ENCODE peak calls at places on chromosome 22, in four cellular contexts. G, W, Z and Q are unnamed samples.

GRCh38 chr22:39946571-39947407 is 13.4 kb upstream of the TMA7B start:
- DNase-seq in W (no peak), G (no peak), Z (peak), Q (peak)

GRCh38 chr22:50705219-50705691 is 32.6 kb downstream of the SHANK3 start:
- DNase-seq in Z (peak), W (no peak), G (peak), Q (no peak)

GRCh38 chr22:20918663-20919220 is 1.5 kb downstream of the CRKL start:
- DNase-seq in Z (no peak), G (no peak), W (no peak), Q (no peak)

GRCh38 chr22:27625769-27626674 is 175.5 kb downstream of the MN1 start:
- DNase-seq in G (no peak), W (no peak), Z (no peak), Q (no peak)

GRCh38 chr22:46612341-46612903 is 7.8 kb upstream of the GRAMD4 start:
- DNase-seq in W (no peak), G (no peak), Z (no peak), Q (no peak)

GRCh38 chr22:48900626-48901025 is 927.0 kb downstream of the BRD1 start:
- DNase-seq in Z (no peak), G (no peak), W (no peak), Q (no peak)

GRCh38 chr22:20810645-20811044 is 36.7 kb downstream of the SERPIND1 start:
- DNase-seq in G (no peak), Z (no peak), W (no peak), Q (no peak)

GRCh38 chr22:43228330-43228729 is 41.4 kb upstream of the TTLL12 start:
- DNase-seq in Z (peak), W (no peak), G (no peak), Q (peak)

GRCh38 chr22:47609653-47610052 is 847.2 kb downstream of the TBC1D22A start:
- DNase-seq in W (peak), Z (no peak), G (no peak), Q (no peak)

GRCh38 chr22:17769013-17769715 is 5.1 kb downstream of the BID start:
- DNase-seq in W (peak), Z (no peak), G (no peak), Q (no peak)

GRCh38 chr22:17119481-17120202 is 1.5 kb downstream of the TMEM121B start:
- DNase-seq in W (peak), G (no peak), Z (peak), Q (peak)

GRCh38 chr22:37121887-37122591 is 12.5 kb upstream of the TMPRSS6 start:
- DNase-seq in Z (peak), W (no peak), G (no peak), Q (no peak)
- TF ChIP-seq CTCF in Z (no peak), W (peak), G (no peak), Q (no peak)

GRCh38 chr22:24145446-24146189 is 35.7 kb upstream of the SUSD2 start:
- DNase-seq in Z (no peak), G (no peak), W (no peak), Q (no peak)

GRCh38 chr22:24146791-24147353 is 34.4 kb upstream of the SUSD2 start:
- DNase-seq in G (peak), Z (no peak), W (no peak), Q (no peak)

GRCh38 chr22:24144471-24145115 is 36.7 kb upstream of the SUSD2 start:
- DNase-seq in G (no peak), W (no peak), Z (no peak), Q (no peak)

GRCh38 chr22:24147666-24148065 is 33.6 kb upstream of the SUSD2 start:
- DNase-seq in G (no peak), W (no peak), Z (no peak), Q (no peak)

DNA sequence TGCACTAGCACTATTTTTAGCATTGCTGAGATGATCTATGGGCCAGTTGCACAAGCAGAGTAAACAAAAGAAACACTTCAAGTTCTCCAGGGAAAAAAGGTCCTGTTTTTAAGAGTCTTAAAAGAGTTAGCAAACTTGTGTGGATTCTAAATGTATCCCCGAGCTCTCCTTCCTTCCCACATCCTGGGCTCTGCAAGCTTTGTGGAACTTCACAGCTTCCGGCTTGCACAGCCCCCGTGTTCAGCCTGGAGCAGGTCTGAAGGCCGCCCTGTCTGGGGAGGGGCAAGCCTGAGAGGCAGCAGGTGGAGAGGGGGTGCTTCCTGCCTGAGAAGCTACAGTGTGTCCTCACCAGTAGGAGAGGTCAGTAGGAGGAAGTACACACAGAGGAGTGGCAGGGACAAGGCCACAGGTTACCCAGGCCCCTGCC is 35.1 kb upstream of the SUSD2 start:
- DNase-seq in G (peak), Z (peak), W (peak), Q (peak)
- TF ChIP-seq CTCF in G (no peak), Z (no peak), W (peak), Q (no peak)

DNA sequence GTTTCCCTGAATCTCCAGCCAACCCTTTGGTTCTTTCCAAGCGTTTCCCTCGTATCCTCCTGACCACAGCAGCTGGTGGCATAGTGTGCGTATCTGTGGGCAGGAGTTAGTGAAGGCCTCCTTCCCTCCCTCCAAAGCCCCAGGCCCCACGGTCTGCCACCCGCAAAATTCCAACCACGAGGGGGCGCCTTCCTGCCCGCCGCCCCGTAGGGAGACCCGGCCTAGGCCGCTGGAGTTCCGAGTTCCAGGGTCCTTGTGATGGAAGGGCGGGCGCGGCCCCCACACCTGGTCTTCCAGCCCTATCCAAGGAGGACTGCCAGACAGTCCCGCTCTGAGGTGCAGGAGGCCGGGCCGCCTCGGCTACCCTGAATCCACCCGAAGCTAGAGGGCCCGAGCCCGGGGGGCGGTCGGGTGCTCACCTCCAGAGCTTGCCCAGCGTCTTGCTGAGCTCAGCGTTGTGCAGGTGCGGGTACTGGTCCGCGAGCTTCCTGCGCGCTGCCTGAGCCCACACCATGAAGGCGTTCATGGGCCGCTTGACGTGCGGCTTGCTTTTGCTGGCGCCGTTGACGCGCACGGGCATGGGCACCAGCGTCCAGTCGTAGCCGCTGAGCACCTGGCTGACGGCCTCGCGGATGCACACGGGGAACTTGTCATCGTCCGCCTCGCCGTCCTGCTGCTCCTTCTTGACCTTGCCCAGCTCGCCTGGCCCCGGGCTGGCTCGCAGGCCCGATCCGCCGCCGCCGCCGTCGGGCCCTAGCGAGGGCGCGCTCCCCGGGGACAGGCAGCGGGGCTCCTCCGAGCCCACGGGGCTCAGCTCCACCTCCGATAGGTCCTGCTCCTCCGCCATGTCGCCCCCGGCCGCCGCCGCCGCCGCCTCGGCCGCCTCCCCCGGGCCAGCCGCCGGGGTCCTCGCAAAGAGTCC is 1.2 kb downstream of the SOX10 start:
- DNase-seq in Z (peak), W (no peak), G (no peak), Q (no peak)
- TF ChIP-seq CTCF in Z (peak), W (no peak), G (no peak), Q (no peak)

DNA sequence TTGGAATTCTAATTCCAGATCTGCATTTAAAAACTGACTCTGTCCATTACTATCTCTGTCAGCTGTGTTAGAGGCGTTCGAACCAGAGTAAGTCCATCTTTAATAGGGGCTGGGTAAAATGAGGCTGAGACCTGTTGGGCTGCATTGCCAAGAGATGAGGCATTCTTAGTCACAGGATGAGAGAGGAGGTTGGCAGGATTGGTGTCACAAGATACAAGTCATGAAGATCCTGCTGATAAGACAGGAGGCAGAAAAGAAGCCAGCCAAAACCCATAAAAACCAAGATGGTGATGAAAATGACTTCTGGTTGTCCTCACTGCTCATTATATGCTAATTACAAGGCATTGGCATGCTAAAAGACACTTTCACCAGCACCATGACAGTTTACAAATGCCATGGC is 356.3 kb upstream of the ISX start:
- DNase-seq in Z (no peak), G (no peak), W (no peak), Q (no peak)
- TF ChIP-seq CTCF in Z (no peak), G (no peak), W (no peak), Q (no peak)

GRCh38 chr22:44314425-44315067 is 1.8 kb upstream of the SHISAL1 start:
- DNase-seq in G (no peak), Z (no peak), W (no peak), Q (no peak)
- TF ChIP-seq CTCF in G (no peak), Z (no peak), W (no peak), Q (no peak)

GRCh38 chr22:37157516-37158289 is 8.0 kb upstream of the IL2RB start:
- DNase-seq in G (no peak), W (no peak), Z (no peak), Q (no peak)
- TF ChIP-seq CTCF in G (no peak), W (no peak), Z (no peak), Q (no peak)

GRCh38 chr22:41197808-41198585 is 7.1 kb upstream of the L3MBTL2 start:
- DNase-seq in Z (peak), W (peak), G (peak), Q (peak)
- TF ChIP-seq CTCF in Z (no peak), W (no peak), G (no peak), Q (no peak)

GRCh38 chr22:38243007-38243775 is 29.6 kb downstream of the TMEM184B start:
- DNase-seq in G (peak), Z (no peak), W (peak), Q (peak)
- TF ChIP-seq CTCF in G (no peak), Z (no peak), W (no peak), Q (no peak)

GRCh38 chr22:22345781-22346180 is 101.2 kb downstream of the VPREB1 start:
- DNase-seq in Z (no peak), G (no peak), W (no peak), Q (no peak)

GRCh38 chr22:22349455-22349836 is 104.9 kb downstream of the VPREB1 start:
- DNase-seq in Z (no peak), G (no peak), W (no peak), Q (no peak)

GRCh38 chr22:22346401-22347107 is 102.0 kb downstream of the VPREB1 start:
- DNase-seq in G (no peak), Z (no peak), W (no peak), Q (no peak)

GRCh38 chr22:22348815-22349454 is 104.3 kb downstream of the VPREB1 start:
- DNase-seq in W (no peak), G (no peak), Z (no peak), Q (no peak)

DNA sequence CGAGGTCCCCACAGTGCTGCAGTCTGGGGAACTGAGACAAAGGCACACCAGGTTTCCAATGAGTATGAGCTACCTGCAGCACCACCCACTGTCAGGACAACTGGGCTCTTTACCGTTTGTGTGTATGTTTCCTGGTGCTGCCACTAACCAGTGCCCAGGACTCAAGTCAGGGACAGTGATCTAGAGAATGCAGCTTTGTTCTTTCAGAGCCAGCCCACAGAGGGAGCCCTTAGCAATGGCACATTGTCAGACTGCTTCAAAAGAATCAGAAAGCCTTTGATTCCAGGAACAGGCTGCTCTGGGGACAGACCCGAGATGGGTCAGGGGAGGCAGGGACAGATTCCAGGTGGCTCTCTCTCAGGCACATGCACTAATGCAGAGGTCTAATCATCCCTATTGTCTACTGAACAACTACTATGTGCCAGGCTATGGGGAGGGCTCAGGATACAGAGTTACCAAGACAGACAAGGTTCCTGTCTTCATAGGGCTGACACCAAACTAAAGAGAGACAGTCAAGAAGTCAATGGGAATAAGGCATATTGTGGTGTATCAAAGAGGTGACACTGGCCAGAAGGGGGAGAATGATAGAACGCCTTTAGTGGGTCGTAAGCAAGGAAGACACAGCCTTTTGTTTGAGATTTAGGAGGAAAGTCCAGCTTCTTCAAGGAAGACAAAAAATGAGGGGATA is 103.7 kb downstream of the VPREB1 start:
- DNase-seq in Z (peak), W (no peak), G (no peak), Q (peak)
- TF ChIP-seq CTCF in Z (no peak), W (no peak), G (no peak), Q (no peak)